ENCODE peak calls at places on chromosomes 1 and 21, in seven cellular contexts. V is GM12864, E is OCI-LY7, W is GM12865, I is heart left ventricle, X is fibroblast of lung, Q is ovary. P is an unnamed sample.

GRCh38 chr1:85134583-85135455 is 66.0 kb downstream of the SYDE2 start:
- DNase-seq in W (no peak), I (no peak), E (no peak), Q (no peak), V (no peak), X (peak), P (peak)

GRCh38 chr1:21069549-21069948 is 107.1 kb downstream of the EIF4G3 start:
- DNase-seq in W (no peak), E (no peak), X (peak), V (no peak), I (no peak), Q (no peak), P (no peak)

GRCh38 chr1:2554621-2555387 is 1.4 kb upstream of the TNFRSF14 start:
- DNase-seq in Q (no peak), I (no peak), X (no peak), E (peak), W (peak), V (no peak), P (no peak)

GRCh38 chr21:46639489-46640386 is 4.3 kb downstream of the PRMT2 start:
- DNase-seq in I (no peak), W (no peak), X (peak), Q (no peak), E (peak), V (no peak), P (no peak)

GRCh38 chr1:197771388-197771787 is 3.9 kb downstream of the DENND1B start:
- DNase-seq in Q (no peak), W (no peak), V (no peak), I (peak), E (no peak), X (no peak), P (no peak)

GRCh38 chr1:87706198-87706597 is 377.5 kb downstream of the LMO4 start:
- DNase-seq in X (no peak), W (no peak), I (no peak), Q (no peak), E (no peak), V (no peak), P (peak)

GRCh38 chr1:219293440-219293839 is 119.8 kb downstream of the LYPLAL1 start:
- DNase-seq in E (no peak), W (no peak), I (no peak), Q (no peak), X (peak), V (no peak), P (no peak)

GRCh38 chr1:67431156-67431765 is 1.1 kb upstream of the SERBP1 start:
- DNase-seq in I (no peak), V (no peak), X (no peak), Q (no peak), E (peak), W (no peak), P (no peak)

GRCh38 chr1:89519779-89520358 is 4.8 kb upstream of the LRRC8B start:
- DNase-seq in I (no peak), W (peak), Q (no peak), V (peak), E (peak), X (peak), P (no peak)

GRCh38 chr1:85398391-85399064 is 66.4 kb downstream of the DDAH1 start:
- DNase-seq in V (no peak), Q (no peak), X (peak), I (no peak), W (no peak), E (no peak), P (no peak)

GRCh38 chr1:118649406-118649805 is 338.7 kb downstream of the TBX15 start:
- DNase-seq in Q (no peak), X (no peak), W (no peak), V (no peak), I (no peak), E (no peak), P (no peak)

GRCh38 chr1:25041869-25042268 is 111.8 kb upstream of the RUNX3 start:
- DNase-seq in Q (no peak), X (no peak), W (no peak), E (no peak), V (no peak), I (no peak), P (no peak)

GRCh38 chr1:27954186-27954585 is 5.6 kb upstream of the XKR8 start:
- DNase-seq in W (no peak), E (no peak), X (no peak), Q (no peak), V (no peak), I (no peak), P (no peak)

GRCh38 chr1:22780696-22781095 is 70.1 kb downstream of the EPHB2 start:
- DNase-seq in Q (no peak), I (no peak), W (peak), E (peak), X (no peak), V (no peak), P (no peak)

GRCh38 chr1:229857585-229857984 is 209.5 kb upstream of the GALNT2 start:
- DNase-seq in V (no peak), E (no peak), I (no peak), X (no peak), W (no peak), Q (no peak), P (no peak)

GRCh38 chr1:33418811-33419210 is 12.1 kb downstream of the PHC2 start:
- DNase-seq in V (no peak), W (no peak), E (no peak), X (no peak), I (no peak), Q (no peak), P (no peak)

GRCh38 chr1:209870151-209870831 is 42.5 kb downstream of the UTP25 start:
- DNase-seq in X (peak), I (no peak), V (no peak), E (no peak), Q (no peak), W (no peak), P (no peak)

GRCh38 chr1:193786996-193787546 is 600.7 kb upstream of the B3GALT2 start:
- DNase-seq in Q (no peak), V (no peak), X (no peak), W (no peak), E (no peak), I (no peak), P (no peak)

GRCh38 chr1:8858888-8859706 is 19.4 kb downstream of the ENO1 start:
- DNase-seq in X (peak), I (no peak), V (no peak), W (peak), E (peak), Q (no peak), P (no peak)

GRCh38 chr1:28058971-28059878 is 29.2 kb downstream of the EYA3 start:
- DNase-seq in I (no peak), X (no peak), V (no peak), E (no peak), Q (no peak), W (no peak), P (no peak)

GRCh38 chr1:246795094-246795671 is 71.0 kb downstream of the SCCPDH start:
- DNase-seq in W (no peak), Q (no peak), X (no peak), V (no peak), I (no peak), E (no peak), P (no peak)

GRCh38 chr21:37759777-37760176 is 156.5 kb downstream of the KCNJ6 start:
- DNase-seq in Q (no peak), V (no peak), I (no peak), E (no peak), X (no peak), W (no peak), P (no peak)

GRCh38 chr1:14345925-14346550 is 252.4 kb upstream of the KAZN start:
- DNase-seq in V (no peak), Q (no peak), X (no peak), E (no peak), W (peak), I (no peak), P (no peak)

GRCh38 chr1:208029381-208030319 is 118.7 kb upstream of the CD34 start:
- DNase-seq in Q (peak), X (peak), I (no peak), W (no peak), V (no peak), E (no peak), P (no peak)

GRCh38 chr21:33064623-33064996 is 5.3 kb upstream of the OLIG1 start:
- DNase-seq in X (no peak), W (no peak), I (no peak), V (no peak), E (no peak), Q (no peak), P (no peak)

GRCh38 chr1:7552402-7552801 is 218.7 kb upstream of the VAMP3 start:
- DNase-seq in X (no peak), W (no peak), V (no peak), I (peak), Q (no peak), E (no peak), P (no peak)

GRCh38 chr21:43712268-43712942 is 6.5 kb upstream of the PDXK start:
- DNase-seq in E (no peak), I (no peak), W (no peak), Q (no peak), V (no peak), X (no peak), P (no peak)

GRCh38 chr1:160541622-160542302 is 18.7 kb upstream of the SLAMF6 start:
- DNase-seq in V (no peak), X (no peak), E (no peak), Q (no peak), W (no peak), I (no peak), P (no peak)

GRCh38 chr1:223123238-223123976 is 19.6 kb downstream of the TLR5 start:
- DNase-seq in E (peak), Q (peak), W (peak), V (no peak), I (peak), X (peak), P (no peak)

GRCh38 chr1:113976609-113977278 is 2.5 kb upstream of the OLFML3 start:
- DNase-seq in V (no peak), I (no peak), X (peak), E (peak), W (no peak), Q (peak), P (no peak)

GRCh38 chr21:43939443-43940328 is 72.4 kb upstream of the TRAPPC10 start:
- DNase-seq in E (no peak), Q (no peak), V (no peak), W (no peak), X (no peak), I (peak), P (no peak)

GRCh38 chr1:62271932-62272728 is 47.1 kb downstream of the KANK4 start:
- DNase-seq in Q (no peak), W (peak), X (no peak), I (no peak), E (peak), V (peak), P (no peak)

GRCh38 chr1:206929509-206929908 is 7.8 kb upstream of the FCMR start:
- DNase-seq in I (no peak), V (no peak), E (peak), W (peak), X (no peak), Q (no peak), P (no peak)

GRCh38 chr1:120178799-120179419 is 2.6 kb upstream of the SEC22B start:
- DNase-seq in V (no peak), X (peak), E (no peak), Q (no peak), W (no peak), I (no peak), P (no peak)
- TF ChIP-seq CTCF in V (no peak), X (no peak), E (no peak), Q (no peak), W (no peak), I (no peak), P (no peak)

GRCh38 chr1:37480581-37481288 is 6.4 kb downstream of the ZC3H12A start:
- DNase-seq in V (no peak), X (no peak), I (no peak), W (no peak), Q (no peak), E (no peak), P (no peak)

GRCh38 chr1:37481289-37482003 is 7.1 kb downstream of the ZC3H12A start:
- DNase-seq in I (no peak), V (no peak), Q (peak), W (no peak), E (no peak), X (no peak), P (no peak)

GRCh38 chr1:37478890-37479254 is 4.5 kb downstream of the ZC3H12A start:
- DNase-seq in I (no peak), E (peak), W (peak), X (peak), Q (no peak), V (no peak), P (no peak)

GRCh38 chr1:37479255-37480124 is 5.1 kb downstream of the ZC3H12A start:
- DNase-seq in V (peak), E (peak), X (peak), W (peak), Q (peak), I (peak), P (no peak)

GRCh38 chr1:37480125-37480466 is 5.7 kb downstream of the ZC3H12A start:
- DNase-seq in E (no peak), I (no peak), X (no peak), W (no peak), Q (peak), V (no peak), P (no peak)
- H3K4me3 ChIP-seq in E (peak), I (peak), X (peak), W (peak), Q (no peak), V (peak), P (peak)

GRCh38 chr1:23799255-23799569 is 1.3 kb downstream of the GALE start:
- DNase-seq in I (no peak), Q (no peak), V (no peak), X (no peak), W (no peak), E (no peak), P (no peak)

GRCh38 chr1:23800396-23801337 is at the start of gene GALE:
- DNase-seq in W (peak), Q (peak), E (peak), I (peak), V (peak), X (peak), P (peak)

GRCh38 chr1:23799570-23800395 is 771 bp downstream of the GALE start:
- DNase-seq in X (peak), V (no peak), I (peak), E (no peak), W (peak), Q (peak), P (no peak)

GRCh38 chr1:23797478-23798448 is 2.8 kb downstream of the GALE start:
- DNase-seq in W (no peak), X (no peak), I (no peak), Q (no peak), E (no peak), V (no peak), P (no peak)

DNA sequence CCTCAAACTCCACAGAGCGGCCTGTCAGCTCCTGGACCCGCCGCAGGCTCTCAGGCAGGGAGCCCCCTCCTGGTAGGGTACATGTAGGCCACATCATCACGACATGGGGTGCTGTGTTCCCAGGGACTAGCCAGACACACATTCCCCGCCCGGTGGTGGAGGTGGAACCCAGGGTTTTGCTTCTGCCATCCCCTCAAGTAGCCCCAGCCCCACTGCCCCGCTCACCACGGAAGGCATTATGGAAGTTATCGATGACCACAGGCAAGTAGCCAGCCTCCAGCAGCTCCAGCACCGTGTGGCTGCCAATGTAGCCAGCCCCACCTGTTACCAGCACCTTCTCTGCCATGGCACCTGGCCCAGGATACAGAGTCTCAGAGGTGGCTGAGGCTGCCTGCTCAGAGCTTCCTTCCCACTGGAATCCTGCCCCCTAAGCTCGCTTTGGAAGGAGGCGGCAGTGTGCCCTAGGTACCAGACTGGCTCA is 1.9 kb downstream of the GALE start:
- DNase-seq in I (no peak), W (no peak), Q (peak), E (no peak), V (no peak), X (no peak), P (no peak)
- TF ChIP-seq CTCF in I (no peak), W (peak), Q (no peak), E (peak), V (peak), X (no peak), P (no peak)

GRCh38 chr1:226942392-226942791 is 2.3 kb downstream of the COQ8A start:
- DNase-seq in W (no peak), I (no peak), X (no peak), Q (no peak), V (no peak), E (no peak), P (no peak)
- H3K4me3 ChIP-seq in W (no peak), I (no peak), X (no peak), Q (peak), V (no peak), E (no peak), P (no peak)

DNA sequence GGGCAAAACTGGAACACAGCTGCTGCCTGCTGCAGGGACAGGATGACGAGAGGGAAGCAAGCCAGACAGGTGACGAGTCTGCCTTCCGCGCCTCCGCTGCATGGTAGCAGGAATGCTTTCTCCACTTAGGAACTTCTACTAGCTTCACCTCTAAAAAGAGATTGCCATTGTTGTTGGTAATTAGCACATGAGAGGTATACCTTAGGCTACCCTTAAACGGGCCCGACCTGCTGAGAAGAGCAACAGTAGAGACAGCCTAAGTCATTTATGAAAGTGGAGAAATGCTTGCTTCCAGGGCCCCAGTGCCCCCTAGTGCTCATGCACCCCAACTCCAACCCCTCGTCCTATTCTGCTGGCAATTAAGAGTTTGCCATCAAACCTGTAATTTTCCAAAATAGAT is 96.9 kb upstream of the AKT3 start:
- DNase-seq in W (peak), X (peak), I (no peak), E (no peak), V (no peak), Q (no peak), P (no peak)
- TF ChIP-seq CTCF in W (peak), X (peak), I (peak), E (peak), V (peak), Q (no peak), P (peak)

DNA sequence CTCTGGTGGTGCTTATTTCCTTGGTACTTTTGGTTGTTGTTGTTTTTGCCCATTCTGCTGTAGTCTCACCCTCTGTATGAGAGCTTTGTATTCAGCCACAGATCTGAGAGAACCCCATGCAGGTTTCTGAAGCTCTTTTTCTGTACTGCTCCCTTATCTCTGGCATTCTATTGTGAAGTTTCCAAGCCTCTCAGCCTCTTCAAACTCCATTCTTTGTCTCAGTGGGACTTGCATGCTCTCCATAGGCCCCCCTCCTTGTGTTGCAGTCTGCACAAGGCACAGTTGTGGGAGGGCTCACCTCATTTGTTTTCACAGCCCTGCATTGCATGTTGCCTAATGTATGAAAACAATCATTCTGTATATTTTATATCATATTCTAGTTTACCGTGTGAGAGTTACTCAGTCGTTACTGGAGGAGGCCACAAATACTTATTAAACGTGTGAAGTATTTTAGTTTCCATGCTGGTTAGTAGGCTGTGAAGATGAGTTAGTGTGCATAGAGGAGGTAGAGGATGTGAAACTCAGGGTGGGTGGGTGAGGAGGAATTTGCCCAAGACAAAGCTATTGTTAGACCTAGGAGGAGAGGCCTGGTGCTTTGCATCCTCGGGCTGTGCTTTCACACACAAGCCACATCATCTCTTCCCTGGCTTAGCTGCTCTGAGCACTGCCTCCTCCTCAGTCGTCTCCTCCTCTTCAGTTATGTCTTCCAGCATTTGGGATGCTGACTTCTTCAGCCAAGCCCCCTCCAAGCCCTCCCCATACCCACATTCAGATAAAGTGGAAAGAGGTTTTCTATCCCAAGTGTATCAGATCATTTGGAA is 7.8 kb upstream of the CHI3L2 start:
- DNase-seq in I (no peak), X (no peak), E (peak), V (peak), Q (no peak), W (peak), P (no peak)
- H3K4me3 ChIP-seq in I (no peak), X (no peak), E (peak), V (no peak), Q (no peak), W (peak), P (no peak)

DNA sequence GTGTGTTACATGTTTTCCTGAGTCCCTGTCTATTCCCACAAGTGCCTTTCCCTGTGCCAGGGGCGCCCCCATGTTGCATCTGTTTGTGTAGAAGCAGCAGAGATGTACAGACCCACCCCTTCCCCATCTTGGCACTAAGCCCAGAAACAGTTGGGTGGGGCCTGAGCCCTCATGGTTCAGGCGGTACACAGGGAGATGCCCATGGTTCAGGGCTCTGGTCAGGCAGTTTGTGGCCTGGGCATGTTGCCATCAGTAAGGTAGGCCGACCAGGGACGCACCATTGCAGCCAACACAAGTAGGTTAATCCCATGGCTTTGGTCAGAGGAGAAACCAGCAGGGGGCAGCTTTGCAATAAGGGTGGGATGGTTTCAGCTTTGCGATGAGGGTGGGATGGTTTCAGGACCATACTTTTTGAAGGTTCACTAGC is 914 bp upstream of the ADGRB2 start:
- DNase-seq in E (peak), W (peak), V (no peak), Q (no peak), I (no peak), X (no peak), P (no peak)
- TF ChIP-seq CTCF in E (peak), W (no peak), V (peak), Q (no peak), I (peak), X (peak), P (peak)

GRCh38 chr1:158833269-158833668 is 2.1 kb downstream of the MNDA start:
- DNase-seq in X (no peak), E (no peak), I (no peak), W (no peak), Q (no peak), V (no peak), P (no peak)
- H3K4me3 ChIP-seq in X (no peak), E (no peak), I (no peak), W (no peak), Q (no peak), V (no peak), P (no peak)

GRCh38 chr1:152654110-152654509 is 9.1 kb upstream of the LCE2D start:
- DNase-seq in V (peak), I (no peak), W (peak), E (peak), X (peak), Q (no peak), P (no peak)
- TF ChIP-seq CTCF in V (peak), I (peak), W (peak), E (peak), X (peak), Q (no peak), P (peak)